ENCODE peak calls at places on chromosomes 7 and 10, in ten cellular contexts. One of them, this sample, is unnamed.
A peak's percentile ranks its signal among the peaks of the same experiment; 100 is the strongest.

GRCh38 chr7:3431306-3431705 is 130.3 kb downstream of the SDK1 start:
- DNase-seq in A549: no peak
- DNase-seq in hypothalamus: no peak
- DNase-seq in fibroblast of pulmonary artery: no peak
- DNase-seq in T-helper 9 cell: no peak
- DNase-seq in kidney tubule cell: peak; percentile 6
- DNase-seq in right cardiac atrium: no peak
- DNase-seq in NCI-H526 treated with DMSO at 0.1 percent for 48 hours: no peak
- DNase-seq in HEK293T: no peak
- DNase-seq in HuH-7: no peak
- DNase-seq in this sample: no peak

GRCh38 chr7:146116452-146117219 is at the start of gene CNTNAP2:
- DNase-seq in A549: no peak
- DNase-seq in hypothalamus: no peak
- DNase-seq in fibroblast of pulmonary artery: peak; percentile 59
- DNase-seq in T-helper 9 cell: no peak
- DNase-seq in kidney tubule cell: peak; percentile 3
- DNase-seq in right cardiac atrium: peak; percentile 6
- DNase-seq in NCI-H526 treated with DMSO at 0.1 percent for 48 hours: no peak
- DNase-seq in HEK293T: peak; percentile 54
- DNase-seq in HuH-7: peak; percentile 28
- DNase-seq in this sample: peak; percentile 23

GRCh38 chr10:68897336-68897741 is 3.8 kb upstream of the DDX50 start:
- DNase-seq in A549: peak; percentile 79
- DNase-seq in hypothalamus: no peak
- DNase-seq in fibroblast of pulmonary artery: peak; percentile 85
- DNase-seq in T-helper 9 cell: no peak
- DNase-seq in kidney tubule cell: peak; percentile 69
- DNase-seq in right cardiac atrium: no peak
- DNase-seq in NCI-H526 treated with DMSO at 0.1 percent for 48 hours: peak; percentile 54
- DNase-seq in HEK293T: peak; percentile 58
- DNase-seq in HuH-7: peak; percentile 39
- DNase-seq in this sample: peak; percentile 83

GRCh38 chr7:130344248-130344866 is at the start of gene CPA5:
- DNase-seq in A549: no peak
- DNase-seq in hypothalamus: no peak
- DNase-seq in fibroblast of pulmonary artery: no peak
- DNase-seq in T-helper 9 cell: no peak
- DNase-seq in kidney tubule cell: peak; percentile 30
- DNase-seq in right cardiac atrium: no peak
- DNase-seq in NCI-H526 treated with DMSO at 0.1 percent for 48 hours: no peak
- DNase-seq in HEK293T: no peak
- DNase-seq in HuH-7: no peak
- DNase-seq in this sample: no peak

GRCh38 chr7:1377111-1377909 is 82.0 kb downstream of the MICALL2 start:
- DNase-seq in A549: peak; percentile 55
- DNase-seq in hypothalamus: no peak
- DNase-seq in fibroblast of pulmonary artery: no peak
- DNase-seq in T-helper 9 cell: no peak
- DNase-seq in kidney tubule cell: no peak
- DNase-seq in right cardiac atrium: no peak
- DNase-seq in NCI-H526 treated with DMSO at 0.1 percent for 48 hours: no peak
- DNase-seq in HEK293T: no peak
- DNase-seq in HuH-7: no peak
- DNase-seq in this sample: no peak

GRCh38 chr7:130160455-130160854 is 44.8 kb downstream of the TMEM209 start:
- DNase-seq in A549: no peak
- DNase-seq in hypothalamus: no peak
- DNase-seq in fibroblast of pulmonary artery: no peak
- DNase-seq in T-helper 9 cell: no peak
- DNase-seq in kidney tubule cell: no peak
- DNase-seq in right cardiac atrium: no peak
- DNase-seq in NCI-H526 treated with DMSO at 0.1 percent for 48 hours: no peak
- DNase-seq in HEK293T: no peak
- DNase-seq in HuH-7: no peak
- DNase-seq in this sample: no peak

GRCh38 chr7:28957822-28958234 is 302 bp downstream of the TRIL start:
- DNase-seq in A549: no peak
- DNase-seq in hypothalamus: no peak
- DNase-seq in fibroblast of pulmonary artery: no peak
- DNase-seq in T-helper 9 cell: no peak
- DNase-seq in kidney tubule cell: no peak
- DNase-seq in right cardiac atrium: no peak
- DNase-seq in NCI-H526 treated with DMSO at 0.1 percent for 48 hours: no peak
- DNase-seq in HEK293T: no peak
- DNase-seq in HuH-7: no peak
- DNase-seq in this sample: peak; percentile 27

GRCh38 chr7:148982596-148983219 is 45.6 kb downstream of the PDIA4 start:
- DNase-seq in A549: peak; percentile 44
- DNase-seq in hypothalamus: no peak
- DNase-seq in fibroblast of pulmonary artery: peak; percentile 63
- DNase-seq in T-helper 9 cell: no peak
- DNase-seq in kidney tubule cell: peak; percentile 34
- DNase-seq in right cardiac atrium: no peak
- DNase-seq in NCI-H526 treated with DMSO at 0.1 percent for 48 hours: peak; percentile 21
- DNase-seq in HEK293T: peak; percentile 50
- DNase-seq in HuH-7: no peak
- DNase-seq in this sample: peak; percentile 65

GRCh38 chr7:620052-620451 is 100.4 kb upstream of the PDGFA start:
- DNase-seq in A549: no peak
- DNase-seq in hypothalamus: no peak
- DNase-seq in fibroblast of pulmonary artery: peak; percentile 96
- DNase-seq in T-helper 9 cell: no peak
- DNase-seq in kidney tubule cell: peak; percentile 50
- DNase-seq in right cardiac atrium: no peak
- DNase-seq in NCI-H526 treated with DMSO at 0.1 percent for 48 hours: no peak
- DNase-seq in HEK293T: no peak
- DNase-seq in HuH-7: no peak
- DNase-seq in this sample: peak; percentile 85

GRCh38 chr10:103724074-103724473 is 131.3 kb downstream of the SH3PXD2A start:
- DNase-seq in A549: no peak
- DNase-seq in hypothalamus: no peak
- DNase-seq in fibroblast of pulmonary artery: no peak
- DNase-seq in T-helper 9 cell: no peak
- DNase-seq in kidney tubule cell: no peak
- DNase-seq in right cardiac atrium: no peak
- DNase-seq in NCI-H526 treated with DMSO at 0.1 percent for 48 hours: no peak
- DNase-seq in HEK293T: no peak
- DNase-seq in HuH-7: no peak
- DNase-seq in this sample: no peak

GRCh38 chr7:28766359-28766758 is 191.8 kb downstream of the TRIL start:
- DNase-seq in A549: no peak
- DNase-seq in hypothalamus: no peak
- DNase-seq in fibroblast of pulmonary artery: no peak
- DNase-seq in T-helper 9 cell: no peak
- DNase-seq in kidney tubule cell: no peak
- DNase-seq in right cardiac atrium: no peak
- DNase-seq in NCI-H526 treated with DMSO at 0.1 percent for 48 hours: no peak
- DNase-seq in HEK293T: no peak
- DNase-seq in HuH-7: no peak
- DNase-seq in this sample: no peak

GRCh38 chr10:75547391-75548298 is 116.2 kb downstream of the LRMDA start:
- DNase-seq in A549: no peak
- DNase-seq in hypothalamus: no peak
- DNase-seq in fibroblast of pulmonary artery: peak; percentile 74
- DNase-seq in T-helper 9 cell: no peak
- DNase-seq in kidney tubule cell: peak; percentile 93
- DNase-seq in right cardiac atrium: no peak
- DNase-seq in NCI-H526 treated with DMSO at 0.1 percent for 48 hours: no peak
- DNase-seq in HEK293T: no peak
- DNase-seq in HuH-7: no peak
- DNase-seq in this sample: no peak

GRCh38 chr7:49644402-49645166 is 128.9 kb upstream of the VWC2 start:
- DNase-seq in A549: no peak
- DNase-seq in hypothalamus: no peak
- DNase-seq in fibroblast of pulmonary artery: no peak
- DNase-seq in T-helper 9 cell: no peak
- DNase-seq in kidney tubule cell: peak; percentile 22
- DNase-seq in right cardiac atrium: no peak
- DNase-seq in NCI-H526 treated with DMSO at 0.1 percent for 48 hours: no peak
- DNase-seq in HEK293T: no peak
- DNase-seq in HuH-7: no peak
- DNase-seq in this sample: no peak

GRCh38 chr7:49822862-49823261 is 49.4 kb downstream of the VWC2 start:
- DNase-seq in A549: no peak
- DNase-seq in hypothalamus: no peak
- DNase-seq in fibroblast of pulmonary artery: peak; percentile 1
- DNase-seq in T-helper 9 cell: no peak
- DNase-seq in kidney tubule cell: no peak
- DNase-seq in right cardiac atrium: no peak
- DNase-seq in NCI-H526 treated with DMSO at 0.1 percent for 48 hours: no peak
- DNase-seq in HEK293T: no peak
- DNase-seq in HuH-7: no peak
- DNase-seq in this sample: no peak

GRCh38 chr10:11538834-11539190 is 72.6 kb downstream of the USP6NL start:
- DNase-seq in A549: no peak
- DNase-seq in hypothalamus: no peak
- DNase-seq in fibroblast of pulmonary artery: no peak
- DNase-seq in T-helper 9 cell: no peak
- DNase-seq in kidney tubule cell: no peak
- DNase-seq in right cardiac atrium: no peak
- DNase-seq in NCI-H526 treated with DMSO at 0.1 percent for 48 hours: no peak
- DNase-seq in HEK293T: no peak
- DNase-seq in HuH-7: no peak
- DNase-seq in this sample: no peak

GRCh38 chr7:116805100-116805544 is 57.3 kb upstream of the CAPZA2 start:
- DNase-seq in A549: peak; percentile 63
- DNase-seq in hypothalamus: no peak
- DNase-seq in fibroblast of pulmonary artery: peak; percentile 34
- DNase-seq in T-helper 9 cell: no peak
- DNase-seq in kidney tubule cell: peak; percentile 18
- DNase-seq in right cardiac atrium: no peak
- DNase-seq in NCI-H526 treated with DMSO at 0.1 percent for 48 hours: no peak
- DNase-seq in HEK293T: peak; percentile 57
- DNase-seq in HuH-7: no peak
- DNase-seq in this sample: peak; percentile 57

GRCh38 chr7:45970454-45970853 is 49.4 kb upstream of the IGFBP3 start:
- DNase-seq in A549: no peak
- DNase-seq in hypothalamus: no peak
- DNase-seq in fibroblast of pulmonary artery: no peak
- DNase-seq in T-helper 9 cell: no peak
- DNase-seq in kidney tubule cell: no peak
- DNase-seq in right cardiac atrium: no peak
- DNase-seq in NCI-H526 treated with DMSO at 0.1 percent for 48 hours: no peak
- DNase-seq in HEK293T: no peak
- DNase-seq in HuH-7: no peak
- DNase-seq in this sample: no peak

GRCh38 chr7:131511071-131511470 is 45.4 kb downstream of the PODXL start:
- DNase-seq in A549: no peak
- DNase-seq in hypothalamus: no peak
- DNase-seq in fibroblast of pulmonary artery: no peak
- DNase-seq in T-helper 9 cell: no peak
- DNase-seq in kidney tubule cell: no peak
- DNase-seq in right cardiac atrium: no peak
- DNase-seq in NCI-H526 treated with DMSO at 0.1 percent for 48 hours: no peak
- DNase-seq in HEK293T: no peak
- DNase-seq in HuH-7: no peak
- DNase-seq in this sample: no peak

GRCh38 chr10:47042815-47043750 is 131.9 kb downstream of the PTPN20 start:
- DNase-seq in A549: no peak
- DNase-seq in hypothalamus: no peak
- DNase-seq in fibroblast of pulmonary artery: no peak
- DNase-seq in T-helper 9 cell: no peak
- DNase-seq in kidney tubule cell: peak; percentile 23
- DNase-seq in right cardiac atrium: no peak
- DNase-seq in NCI-H526 treated with DMSO at 0.1 percent for 48 hours: no peak
- DNase-seq in HEK293T: no peak
- DNase-seq in HuH-7: no peak
- DNase-seq in this sample: no peak